ENCODE peak calls at places on chromosomes 1 and 21, in six cellular contexts. M is left lung, P is K562, L is trophoblast cell, O is NB4, K is mesendoderm. I is an unnamed sample.

GRCh38 chr1:235657747-235658526 is 8.4 kb upstream of the GNG4 start:
- DNase-seq in M (no peak), P (no peak), L (no peak), O (peak), K (no peak), I (no peak)

GRCh38 chr1:1629430-1630190 is 2.4 kb upstream of the MMP23B start:
- DNase-seq in M (peak), P (no peak), L (no peak), O (no peak), K (peak), I (peak)

GRCh38 chr1:86718786-86719185 is 14.4 kb downstream of the SH3GLB1 start:
- DNase-seq in M (no peak), P (no peak), L (no peak), O (no peak), K (no peak), I (no peak)

GRCh38 chr1:36981771-36982622 is 52.3 kb downstream of the GRIK3 start:
- DNase-seq in M (no peak), P (no peak), L (no peak), O (no peak), K (no peak), I (no peak)

GRCh38 chr1:101238681-101239094 is 1.9 kb downstream of the S1PR1 start:
- DNase-seq in M (peak), P (peak), L (peak), O (peak), K (peak), I (peak)

GRCh38 chr21:31630062-31630711 is 29.3 kb upstream of the SOD1 start:
- DNase-seq in M (peak), P (no peak), L (peak), O (no peak), K (no peak), I (peak)

GRCh38 chr1:61742620-61743431 is 546 bp downstream of the PATJ start:
- DNase-seq in M (peak), P (no peak), L (peak), O (no peak), K (peak), I (no peak)

GRCh38 chr1:51906306-51907078 is 28.0 kb upstream of the NRDC start:
- DNase-seq in M (no peak), P (no peak), L (no peak), O (no peak), K (no peak), I (no peak)

GRCh38 chr1:86105533-86105866 is 51.1 kb downstream of the COL24A1 start:
- DNase-seq in M (no peak), P (no peak), L (no peak), O (no peak), K (no peak), I (no peak)

GRCh38 chr1:18927082-18927653 is 24.8 kb upstream of the ALDH4A1 start:
- DNase-seq in M (no peak), P (no peak), L (no peak), O (no peak), K (no peak), I (no peak)

GRCh38 chr21:41234574-41234973 is 66.6 kb downstream of the BACE2 start:
- DNase-seq in M (no peak), P (no peak), L (no peak), O (no peak), K (no peak), I (no peak)

GRCh38 chr1:184075040-184076029 is 23.8 kb downstream of the TSEN15 start:
- DNase-seq in M (no peak), P (peak), L (peak), O (peak), K (peak), I (no peak)

GRCh38 chr1:24949331-24949881 is 19.3 kb upstream of the RUNX3 start:
- DNase-seq in M (no peak), P (no peak), L (no peak), O (no peak), K (no peak), I (no peak)
- H3K4me3 ChIP-seq in M (no peak), P (no peak), L (no peak), O (no peak), K (no peak), I (no peak)

GRCh38 chr1:34865573-34865972 is 6.0 kb upstream of the SMIM12 start:
- DNase-seq in M (no peak), P (no peak), L (no peak), O (no peak), K (no peak), I (no peak)

GRCh38 chr1:34867421-34867820 is 7.9 kb upstream of the SMIM12 start:
- DNase-seq in M (no peak), P (no peak), L (no peak), O (no peak), K (no peak), I (no peak)

GRCh38 chr1:34865981-34866761 is 6.6 kb upstream of the SMIM12 start:
- DNase-seq in M (peak), P (peak), L (peak), O (peak), K (peak), I (no peak)

GRCh38 chr1:34868230-34869049 is 8.9 kb upstream of the SMIM12 start:
- DNase-seq in M (no peak), P (no peak), L (no peak), O (no peak), K (no peak), I (no peak)

GRCh38 chr1:34866762-34867109 is 7.2 kb upstream of the SMIM12 start:
- DNase-seq in M (no peak), P (no peak), L (no peak), O (no peak), K (no peak), I (no peak)
- H3K4me3 ChIP-seq in M (peak), P (peak), L (no peak), O (no peak), K (no peak), I (peak)

GRCh38 chr21:17900990-17901385 is 81.8 kb upstream of the C21orf91 start:
- DNase-seq in M (no peak), P (no peak), L (no peak), O (no peak), K (peak), I (no peak)
- H3K4me3 ChIP-seq in M (no peak), P (no peak), L (no peak), O (no peak), K (no peak), I (no peak)

GRCh38 chr1:55007626-55008025 is 8.9 kb downstream of the BSND start:
- DNase-seq in M (no peak), P (no peak), L (no peak), O (no peak), K (no peak), I (no peak)

GRCh38 chr1:55006931-55007330 is 8.2 kb downstream of the BSND start:
- DNase-seq in M (no peak), P (no peak), L (no peak), O (no peak), K (no peak), I (no peak)

GRCh38 chr1:55001311-55001710 is 2.6 kb downstream of the BSND start:
- DNase-seq in M (no peak), P (no peak), L (no peak), O (no peak), K (no peak), I (no peak)

GRCh38 chr1:55002686-55003085 is 4.0 kb downstream of the BSND start:
- DNase-seq in M (no peak), P (no peak), L (no peak), O (no peak), K (no peak), I (no peak)

GRCh38 chr1:55005351-55006140 is 6.8 kb downstream of the BSND start:
- DNase-seq in M (no peak), P (peak), L (no peak), O (peak), K (no peak), I (no peak)
- H3K4me3 ChIP-seq in M (no peak), P (no peak), L (no peak), O (no peak), K (no peak), I (no peak)

GRCh38 chr1:185912504-185912903 is 178.3 kb downstream of the HMCN1 start:
- DNase-seq in M (no peak), P (no peak), L (no peak), O (no peak), K (peak), I (no peak)

GRCh38 chr1:185916866-185917265 is 182.7 kb downstream of the HMCN1 start:
- DNase-seq in M (no peak), P (no peak), L (no peak), O (no peak), K (no peak), I (no peak)

GRCh38 chr1:185914089-185914488 is 179.9 kb downstream of the HMCN1 start:
- DNase-seq in M (no peak), P (no peak), L (no peak), O (no peak), K (no peak), I (no peak)

GRCh38 chr1:185917646-185918045 is 183.5 kb downstream of the HMCN1 start:
- DNase-seq in M (no peak), P (no peak), L (no peak), O (peak), K (peak), I (no peak)

GRCh38 chr1:185911978-185912377 is 177.8 kb downstream of the HMCN1 start:
- DNase-seq in M (no peak), P (no peak), L (no peak), O (no peak), K (peak), I (no peak)
- H3K4me3 ChIP-seq in M (no peak), P (no peak), L (no peak), O (no peak), K (no peak), I (no peak)

GRCh38 chr1:9248341-9249262 is 14.0 kb downstream of the H6PD start:
- DNase-seq in M (no peak), P (no peak), L (no peak), O (no peak), K (no peak), I (no peak)
- H3K4me3 ChIP-seq in M (no peak), P (no peak), L (no peak), O (no peak), K (no peak), I (no peak)

GRCh38 chr1:156062189-156062588 is 1.2 kb downstream of the RAB25 start:
- DNase-seq in M (no peak), P (no peak), L (peak), O (no peak), K (no peak), I (no peak)
- H3K4me3 ChIP-seq in M (peak), P (no peak), L (no peak), O (no peak), K (no peak), I (peak)

DNA sequence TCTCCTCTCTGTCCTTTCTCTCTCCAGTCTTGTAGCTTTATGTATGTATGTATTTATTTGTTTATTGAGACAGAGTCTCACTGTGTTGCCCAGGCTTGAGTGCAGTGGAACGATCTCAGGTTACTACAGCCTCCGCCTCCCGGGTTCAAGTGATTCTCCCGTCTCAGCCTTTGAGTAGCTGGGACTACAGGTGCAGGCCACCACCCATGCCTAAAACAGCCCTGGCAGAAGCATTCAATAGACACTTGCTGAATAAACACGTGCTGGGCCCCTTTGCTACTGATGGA is 2.5 kb downstream of the KIAA2013 start:
- DNase-seq in M (no peak), P (no peak), L (no peak), O (no peak), K (no peak), I (no peak)
- H3K4me3 ChIP-seq in M (no peak), P (peak), L (no peak), O (peak), K (no peak), I (no peak)

I was measured in RWPE2.